ENCODE peak calls at places on chromosomes 16 and 17, in nine cellular contexts. One of them, this sample, is unnamed.

GRCh38 chr16:69804283-69804682 is 42.2 kb downstream of the WWP2 start:
- DNase-seq in fibroblast of lung: no peak
- DNase-seq in neural progenitor cell: no peak
- DNase-seq in PC-9: no peak
- DNase-seq in mammary epithelial cell: no peak
- DNase-seq in PC-3: no peak
- DNase-seq in HCT116: no peak
- DNase-seq in GM23338: no peak
- DNase-seq in MM.1S: no peak
- DNase-seq in this sample: no peak

GRCh38 chr16:48014349-48015135 is 141.3 kb downstream of the ABCC12 start:
- DNase-seq in fibroblast of lung: peak
- DNase-seq in neural progenitor cell: peak
- DNase-seq in PC-9: peak
- DNase-seq in mammary epithelial cell: peak
- DNase-seq in PC-3: peak
- DNase-seq in HCT116: peak
- DNase-seq in GM23338: peak
- DNase-seq in MM.1S: no peak
- DNase-seq in this sample: peak

GRCh38 chr17:18074566-18075272 is 13.0 kb upstream of the DRG2 start:
- DNase-seq in fibroblast of lung: no peak
- DNase-seq in neural progenitor cell: no peak
- DNase-seq in PC-9: no peak
- DNase-seq in mammary epithelial cell: no peak
- DNase-seq in PC-3: no peak
- DNase-seq in HCT116: no peak
- DNase-seq in GM23338: no peak
- DNase-seq in MM.1S: no peak
- DNase-seq in this sample: no peak

GRCh38 chr16:66045626-66046025 is 320.9 kb upstream of the CDH5 start:
- DNase-seq in fibroblast of lung: peak
- DNase-seq in neural progenitor cell: no peak
- DNase-seq in PC-9: no peak
- DNase-seq in mammary epithelial cell: no peak
- DNase-seq in PC-3: no peak
- DNase-seq in HCT116: no peak
- DNase-seq in GM23338: no peak
- DNase-seq in MM.1S: no peak
- DNase-seq in this sample: no peak

GRCh38 chr17:18187226-18187625 is 3.6 kb downstream of the ALKBH5 start:
- DNase-seq in fibroblast of lung: peak
- DNase-seq in neural progenitor cell: no peak
- DNase-seq in PC-9: no peak
- DNase-seq in mammary epithelial cell: peak
- DNase-seq in PC-3: peak
- DNase-seq in HCT116: no peak
- DNase-seq in GM23338: no peak
- DNase-seq in MM.1S: no peak
- DNase-seq in this sample: no peak

GRCh38 chr16:49596699-49597291 is 223.2 kb downstream of the C16orf78 start:
- DNase-seq in fibroblast of lung: no peak
- DNase-seq in neural progenitor cell: no peak
- DNase-seq in PC-9: no peak
- DNase-seq in mammary epithelial cell: no peak
- DNase-seq in PC-3: no peak
- DNase-seq in HCT116: no peak
- DNase-seq in GM23338: no peak
- DNase-seq in MM.1S: no peak
- DNase-seq in this sample: no peak

GRCh38 chr16:12291989-12292759 is 315.6 kb downstream of the SNX29 start:
- DNase-seq in fibroblast of lung: no peak
- DNase-seq in neural progenitor cell: no peak
- DNase-seq in PC-9: no peak
- DNase-seq in mammary epithelial cell: no peak
- DNase-seq in PC-3: no peak
- DNase-seq in HCT116: no peak
- DNase-seq in GM23338: no peak
- DNase-seq in MM.1S: no peak
- DNase-seq in this sample: no peak

GRCh38 chr17:7951143-7951792 is 19.3 kb downstream of the CNTROB start:
- DNase-seq in fibroblast of lung: no peak
- DNase-seq in neural progenitor cell: no peak
- DNase-seq in PC-9: no peak
- DNase-seq in mammary epithelial cell: no peak
- DNase-seq in PC-3: no peak
- DNase-seq in HCT116: no peak
- DNase-seq in GM23338: no peak
- DNase-seq in MM.1S: peak
- DNase-seq in this sample: no peak

GRCh38 chr16:27382187-27382855 is 19.7 kb upstream of the IL21R start:
- DNase-seq in fibroblast of lung: no peak
- DNase-seq in neural progenitor cell: no peak
- DNase-seq in PC-9: no peak
- DNase-seq in mammary epithelial cell: no peak
- DNase-seq in PC-3: no peak
- DNase-seq in HCT116: no peak
- DNase-seq in GM23338: no peak
- DNase-seq in MM.1S: no peak
- DNase-seq in this sample: no peak

GRCh38 chr17:77579131-77579530 is 379.4 kb upstream of the TNRC6C start:
- DNase-seq in fibroblast of lung: no peak
- DNase-seq in neural progenitor cell: no peak
- DNase-seq in PC-9: no peak
- DNase-seq in mammary epithelial cell: no peak
- DNase-seq in PC-3: no peak
- DNase-seq in HCT116: no peak
- DNase-seq in GM23338: no peak
- DNase-seq in MM.1S: no peak
- DNase-seq in this sample: no peak

GRCh38 chr16:68744744-68745280 is 7.7 kb downstream of the CDH1 start:
- DNase-seq in fibroblast of lung: peak
- DNase-seq in neural progenitor cell: no peak
- DNase-seq in PC-9: peak
- DNase-seq in mammary epithelial cell: peak
- DNase-seq in PC-3: peak
- DNase-seq in HCT116: peak
- DNase-seq in GM23338: peak
- DNase-seq in MM.1S: no peak
- DNase-seq in this sample: peak

GRCh38 chr16:88383401-88384221 is 852 bp downstream of the ZNF469 start:
- DNase-seq in fibroblast of lung: peak
- DNase-seq in neural progenitor cell: peak
- DNase-seq in PC-9: no peak
- DNase-seq in mammary epithelial cell: no peak
- DNase-seq in PC-3: peak
- DNase-seq in HCT116: peak
- DNase-seq in GM23338: peak
- DNase-seq in MM.1S: no peak
- DNase-seq in this sample: peak

GRCh38 chr16:53219795-53220194 is 165.0 kb downstream of the CHD9 start:
- DNase-seq in fibroblast of lung: no peak
- DNase-seq in neural progenitor cell: no peak
- DNase-seq in PC-9: no peak
- DNase-seq in mammary epithelial cell: no peak
- DNase-seq in PC-3: peak
- DNase-seq in HCT116: no peak
- DNase-seq in GM23338: no peak
- DNase-seq in MM.1S: no peak
- DNase-seq in this sample: no peak

GRCh38 chr17:58204796-58205195 is 12.3 kb downstream of the EPX start:
- DNase-seq in fibroblast of lung: peak
- DNase-seq in neural progenitor cell: no peak
- DNase-seq in PC-9: no peak
- DNase-seq in mammary epithelial cell: no peak
- DNase-seq in PC-3: no peak
- DNase-seq in HCT116: no peak
- DNase-seq in GM23338: no peak
- DNase-seq in MM.1S: no peak
- DNase-seq in this sample: no peak

GRCh38 chr16:1413684-1414531 is 596 bp downstream of the UNKL start:
- DNase-seq in fibroblast of lung: peak
- DNase-seq in neural progenitor cell: peak
- DNase-seq in PC-9: no peak
- DNase-seq in mammary epithelial cell: peak
- DNase-seq in PC-3: peak
- DNase-seq in HCT116: peak
- DNase-seq in GM23338: peak
- DNase-seq in MM.1S: peak
- DNase-seq in this sample: peak

GRCh38 chr17:43536236-43537088 is 9.7 kb downstream of the ETV4 start:
- DNase-seq in fibroblast of lung: peak
- DNase-seq in neural progenitor cell: no peak
- DNase-seq in PC-9: peak
- DNase-seq in mammary epithelial cell: peak
- DNase-seq in PC-3: peak
- DNase-seq in HCT116: no peak
- DNase-seq in GM23338: peak
- DNase-seq in MM.1S: no peak
- DNase-seq in this sample: no peak

GRCh38 chr16:71387045-71387871 is 28.7 kb downstream of the CALB2 start:
- DNase-seq in fibroblast of lung: no peak
- DNase-seq in neural progenitor cell: peak
- DNase-seq in PC-9: no peak
- DNase-seq in mammary epithelial cell: no peak
- DNase-seq in PC-3: no peak
- DNase-seq in HCT116: no peak
- DNase-seq in GM23338: peak
- DNase-seq in MM.1S: peak
- DNase-seq in this sample: no peak

GRCh38 chr17:43784628-43785101 is 4.4 kb downstream of the CFAP97D1 start:
- DNase-seq in fibroblast of lung: peak
- DNase-seq in neural progenitor cell: no peak
- DNase-seq in PC-9: no peak
- DNase-seq in mammary epithelial cell: peak
- DNase-seq in PC-3: peak
- DNase-seq in HCT116: no peak
- DNase-seq in GM23338: no peak
- DNase-seq in MM.1S: no peak
- DNase-seq in this sample: no peak

GRCh38 chr17:32523017-32523680 is 36.4 kb downstream of the CDK5R1 start:
- DNase-seq in fibroblast of lung: no peak
- DNase-seq in neural progenitor cell: no peak
- DNase-seq in PC-9: no peak
- DNase-seq in mammary epithelial cell: no peak
- DNase-seq in PC-3: no peak
- DNase-seq in HCT116: no peak
- DNase-seq in GM23338: peak
- DNase-seq in MM.1S: peak
- DNase-seq in this sample: no peak

GRCh38 chr17:17921192-17922082 is 50.8 kb downstream of the TOM1L2 start:
- DNase-seq in fibroblast of lung: peak
- DNase-seq in neural progenitor cell: peak
- DNase-seq in PC-9: peak
- DNase-seq in mammary epithelial cell: peak
- DNase-seq in PC-3: peak
- DNase-seq in HCT116: peak
- DNase-seq in GM23338: peak
- DNase-seq in MM.1S: no peak
- DNase-seq in this sample: peak

GRCh38 chr16:64416232-64417010 is 705.4 kb downstream of the CDH11 start:
- DNase-seq in fibroblast of lung: peak
- DNase-seq in neural progenitor cell: no peak
- DNase-seq in PC-9: no peak
- DNase-seq in mammary epithelial cell: peak
- DNase-seq in PC-3: peak
- DNase-seq in HCT116: no peak
- DNase-seq in GM23338: no peak
- DNase-seq in MM.1S: peak
- DNase-seq in this sample: no peak
- H3K4me3 ChIP-seq in fibroblast of lung: peak
- H3K4me3 ChIP-seq in neural progenitor cell: no peak
- H3K4me3 ChIP-seq in PC-9: peak
- H3K4me3 ChIP-seq in mammary epithelial cell: peak
- H3K4me3 ChIP-seq in PC-3: peak
- H3K4me3 ChIP-seq in HCT116: no peak
- H3K4me3 ChIP-seq in GM23338: no peak
- H3K4me3 ChIP-seq in MM.1S: peak
- H3K4me3 ChIP-seq in this sample: no peak

GRCh38 chr16:75576384-75576811 is 10.2 kb downstream of the GABARAPL2 start:
- DNase-seq in fibroblast of lung: no peak
- DNase-seq in neural progenitor cell: no peak
- DNase-seq in PC-9: no peak
- DNase-seq in mammary epithelial cell: no peak
- DNase-seq in PC-3: no peak
- DNase-seq in HCT116: no peak
- DNase-seq in GM23338: no peak
- DNase-seq in MM.1S: no peak
- DNase-seq in this sample: no peak
- H3K27ac ChIP-seq in fibroblast of lung: no peak
- H3K27ac ChIP-seq in neural progenitor cell: no peak
- H3K27ac ChIP-seq in PC-9: no peak
- H3K27ac ChIP-seq in mammary epithelial cell: no peak
- H3K27ac ChIP-seq in PC-3: no peak
- H3K27ac ChIP-seq in HCT116: no peak
- H3K27ac ChIP-seq in GM23338: peak
- H3K27ac ChIP-seq in MM.1S: no peak
- H3K27ac ChIP-seq in this sample: no peak

DNA sequence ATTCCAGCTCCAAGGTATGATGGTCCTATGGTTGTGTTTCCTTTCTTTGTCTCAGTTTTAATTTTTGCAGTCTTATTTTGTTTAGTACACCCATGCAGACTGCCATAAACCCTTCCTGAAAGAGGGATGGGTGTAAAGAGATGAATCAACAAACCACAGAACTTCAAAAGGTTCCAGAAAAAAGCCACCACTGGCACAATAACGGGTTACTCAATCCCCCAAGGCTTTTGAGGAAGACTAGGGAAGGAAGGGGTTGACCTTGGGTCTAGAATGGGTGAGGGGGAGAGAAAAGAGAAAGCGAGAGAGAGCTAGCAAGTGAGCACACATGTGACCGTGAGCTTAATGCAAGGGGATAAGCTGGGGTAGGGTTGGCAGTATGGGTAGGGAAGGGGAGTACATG is 168.1 kb downstream of the XYLT1 start:
- DNase-seq in fibroblast of lung: peak
- DNase-seq in neural progenitor cell: no peak
- DNase-seq in PC-9: no peak
- DNase-seq in mammary epithelial cell: no peak
- DNase-seq in PC-3: no peak
- DNase-seq in HCT116: no peak
- DNase-seq in GM23338: no peak
- DNase-seq in MM.1S: no peak
- DNase-seq in this sample: no peak
- TF ChIP-seq EZH2 in fibroblast of lung: no peak
- TF ChIP-seq EZH2 in neural progenitor cell: no peak
- TF ChIP-seq EZH2 in PC-9: no peak
- TF ChIP-seq EZH2 in mammary epithelial cell: no peak
- TF ChIP-seq EZH2 in PC-3: no peak
- TF ChIP-seq EZH2 in HCT116: no peak
- TF ChIP-seq EZH2 in GM23338: no peak
- TF ChIP-seq EZH2 in MM.1S: no peak
- TF ChIP-seq EZH2 in this sample: no peak

DNA sequence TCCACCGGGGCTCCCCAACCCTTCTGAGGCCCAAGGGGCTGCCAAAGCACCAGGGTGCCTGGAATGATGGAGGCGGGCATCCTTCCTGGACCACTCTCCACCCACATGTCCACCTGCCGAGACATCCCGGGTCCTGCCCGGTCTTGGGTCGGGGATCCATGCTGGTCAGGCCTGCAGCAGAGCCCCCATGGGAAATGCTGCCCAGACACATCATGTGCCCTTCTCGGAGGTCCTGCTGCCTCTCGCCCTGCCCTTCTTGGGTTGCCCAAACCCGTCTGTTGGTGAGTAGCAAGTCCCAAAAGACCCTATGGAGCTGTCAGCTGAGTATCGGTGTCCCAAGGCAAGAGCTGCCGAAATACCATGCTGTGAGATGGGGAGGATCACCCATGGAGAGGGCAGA is 14.8 kb upstream of the GAA start:
- DNase-seq in fibroblast of lung: no peak
- DNase-seq in neural progenitor cell: no peak
- DNase-seq in PC-9: no peak
- DNase-seq in mammary epithelial cell: no peak
- DNase-seq in PC-3: no peak
- DNase-seq in HCT116: no peak
- DNase-seq in GM23338: no peak
- DNase-seq in MM.1S: no peak
- DNase-seq in this sample: no peak
- H3K4me3 ChIP-seq in fibroblast of lung: no peak
- H3K4me3 ChIP-seq in neural progenitor cell: no peak
- H3K4me3 ChIP-seq in PC-9: no peak
- H3K4me3 ChIP-seq in mammary epithelial cell: no peak
- H3K4me3 ChIP-seq in PC-3: no peak
- H3K4me3 ChIP-seq in HCT116: no peak
- H3K4me3 ChIP-seq in GM23338: no peak
- H3K4me3 ChIP-seq in MM.1S: no peak
- H3K4me3 ChIP-seq in this sample: no peak

This sample was measured in hepatocyte.